ENCODE peak calls at places on chromosomes 2 and 18, in eight cellular contexts. One of them, this sample, is unnamed.

GRCh38 chr2:96506907-96507240 is 1.7 kb upstream of the NEURL3 start:
- DNase-seq in body of pancreas: no peak
- DNase-seq in heart left ventricle: no peak
- DNase-seq in MCF 10A: no peak
- DNase-seq in MM.1S: no peak
- DNase-seq in psoas muscle: peak
- DNase-seq in GM12865: no peak
- DNase-seq in B cell: peak
- DNase-seq in this sample: no peak

GRCh38 chr2:180707867-180708205 is 272.6 kb upstream of the UBE2E3 start:
- DNase-seq in GM12865: no peak
- DNase-seq in heart left ventricle: no peak
- DNase-seq in MCF 10A: peak
- DNase-seq in body of pancreas: peak
- DNase-seq in B cell: no peak
- DNase-seq in psoas muscle: no peak
- DNase-seq in MM.1S: no peak
- DNase-seq in this sample: no peak

GRCh38 chr18:2850816-2851215 is 4.0 kb downstream of the EMILIN2 start:
- DNase-seq in B cell: no peak
- DNase-seq in MCF 10A: no peak
- DNase-seq in heart left ventricle: no peak
- DNase-seq in psoas muscle: no peak
- DNase-seq in body of pancreas: no peak
- DNase-seq in GM12865: no peak
- DNase-seq in MM.1S: no peak
- DNase-seq in this sample: no peak

GRCh38 chr2:183037281-183037659 is 987 bp downstream of the NCKAP1 start:
- DNase-seq in heart left ventricle: no peak
- DNase-seq in body of pancreas: no peak
- DNase-seq in psoas muscle: no peak
- DNase-seq in MM.1S: no peak
- DNase-seq in B cell: no peak
- DNase-seq in GM12865: no peak
- DNase-seq in MCF 10A: peak
- DNase-seq in this sample: no peak

GRCh38 chr2:172813314-172813888 is 77.8 kb downstream of the RAPGEF4 start:
- DNase-seq in psoas muscle: no peak
- DNase-seq in MCF 10A: peak
- DNase-seq in MM.1S: no peak
- DNase-seq in heart left ventricle: no peak
- DNase-seq in body of pancreas: peak
- DNase-seq in GM12865: no peak
- DNase-seq in B cell: no peak
- DNase-seq in this sample: no peak

GRCh38 chr2:219058541-219059374 is 2.0 kb downstream of the IHH start:
- DNase-seq in MM.1S: no peak
- DNase-seq in heart left ventricle: peak
- DNase-seq in psoas muscle: peak
- DNase-seq in MCF 10A: no peak
- DNase-seq in GM12865: no peak
- DNase-seq in B cell: no peak
- DNase-seq in body of pancreas: peak
- DNase-seq in this sample: peak

GRCh38 chr18:40004246-40004645 is 1950.8 kb upstream of the PIK3C3 start:
- DNase-seq in MCF 10A: no peak
- DNase-seq in MM.1S: no peak
- DNase-seq in psoas muscle: no peak
- DNase-seq in B cell: no peak
- DNase-seq in body of pancreas: no peak
- DNase-seq in GM12865: no peak
- DNase-seq in heart left ventricle: no peak
- DNase-seq in this sample: no peak

GRCh38 chr18:59918320-59918755 is 18.5 kb downstream of the PMAIP1 start:
- DNase-seq in heart left ventricle: peak
- DNase-seq in MM.1S: no peak
- DNase-seq in B cell: peak
- DNase-seq in psoas muscle: peak
- DNase-seq in GM12865: peak
- DNase-seq in MCF 10A: peak
- DNase-seq in body of pancreas: no peak
- DNase-seq in this sample: no peak

GRCh38 chr18:55343396-55344073 is 244.5 kb downstream of the TCF4 start:
- DNase-seq in MM.1S: peak
- DNase-seq in GM12865: peak
- DNase-seq in heart left ventricle: no peak
- DNase-seq in psoas muscle: no peak
- DNase-seq in body of pancreas: no peak
- DNase-seq in B cell: no peak
- DNase-seq in MCF 10A: peak
- DNase-seq in this sample: no peak

GRCh38 chr2:160224507-160224906 is 24.4 kb upstream of the ITGB6 start:
- DNase-seq in MM.1S: no peak
- DNase-seq in body of pancreas: no peak
- DNase-seq in B cell: no peak
- DNase-seq in heart left ventricle: no peak
- DNase-seq in MCF 10A: no peak
- DNase-seq in GM12865: no peak
- DNase-seq in psoas muscle: no peak
- DNase-seq in this sample: no peak

GRCh38 chr18:43648002-43648401 is 370.7 kb upstream of the SYT4 start:
- DNase-seq in GM12865: no peak
- DNase-seq in psoas muscle: no peak
- DNase-seq in heart left ventricle: no peak
- DNase-seq in B cell: no peak
- DNase-seq in MM.1S: no peak
- DNase-seq in MCF 10A: no peak
- DNase-seq in body of pancreas: no peak
- DNase-seq in this sample: no peak

GRCh38 chr2:108968619-108969018 is 20.4 kb downstream of the EDAR start:
- DNase-seq in psoas muscle: no peak
- DNase-seq in MM.1S: no peak
- DNase-seq in heart left ventricle: no peak
- DNase-seq in GM12865: no peak
- DNase-seq in MCF 10A: peak
- DNase-seq in B cell: no peak
- DNase-seq in body of pancreas: peak
- DNase-seq in this sample: no peak

GRCh38 chr18:26656944-26657536 is 108.7 kb upstream of the KCTD1 start:
- DNase-seq in GM12865: peak
- DNase-seq in MCF 10A: peak
- DNase-seq in psoas muscle: peak
- DNase-seq in heart left ventricle: peak
- DNase-seq in body of pancreas: peak
- DNase-seq in B cell: no peak
- DNase-seq in MM.1S: peak
- DNase-seq in this sample: peak

GRCh38 chr18:14943486-14943885 is 195.5 kb downstream of the ANKRD30B start:
- DNase-seq in heart left ventricle: no peak
- DNase-seq in psoas muscle: no peak
- DNase-seq in B cell: no peak
- DNase-seq in MCF 10A: no peak
- DNase-seq in body of pancreas: no peak
- DNase-seq in MM.1S: no peak
- DNase-seq in GM12865: no peak
- DNase-seq in this sample: no peak

GRCh38 chr18:34809697-34810096 is 99.6 kb downstream of the DTNA start:
- DNase-seq in heart left ventricle: no peak
- DNase-seq in body of pancreas: peak
- DNase-seq in MM.1S: no peak
- DNase-seq in GM12865: peak
- DNase-seq in B cell: no peak
- DNase-seq in psoas muscle: peak
- DNase-seq in MCF 10A: peak
- DNase-seq in this sample: no peak
- TF ChIP-seq CTCF in heart left ventricle: peak
- TF ChIP-seq CTCF in body of pancreas: no peak
- TF ChIP-seq CTCF in MM.1S: peak
- TF ChIP-seq CTCF in GM12865: peak
- TF ChIP-seq CTCF in B cell: no peak
- TF ChIP-seq CTCF in psoas muscle: peak
- TF ChIP-seq CTCF in MCF 10A: peak
- TF ChIP-seq CTCF in this sample: peak

DNA sequence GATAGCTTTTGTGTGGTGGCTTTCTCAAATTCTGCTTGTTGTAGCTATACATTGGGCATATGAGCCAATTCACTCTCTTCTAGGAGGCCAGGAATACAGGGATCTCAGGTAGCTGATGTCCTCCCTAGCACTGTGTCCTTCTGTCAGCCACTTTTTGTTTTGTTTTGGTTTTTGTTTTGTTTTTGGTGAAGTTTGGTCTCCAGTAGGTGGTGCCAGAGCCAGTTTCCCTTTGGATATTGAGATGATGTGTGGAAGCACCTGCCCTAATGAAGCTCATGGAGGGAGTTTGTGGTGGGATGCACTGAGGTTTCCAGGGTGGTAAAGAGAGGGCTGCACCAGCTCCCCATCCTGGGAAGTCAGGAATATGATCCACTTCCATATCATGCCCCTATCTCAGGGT is 100.5 kb upstream of the VWC2L start:
- DNase-seq in MCF 10A: peak
- DNase-seq in GM12865: peak
- DNase-seq in MM.1S: peak
- DNase-seq in psoas muscle: no peak
- DNase-seq in heart left ventricle: no peak
- DNase-seq in body of pancreas: no peak
- DNase-seq in B cell: no peak
- DNase-seq in this sample: no peak
- TF ChIP-seq CTCF in MCF 10A: peak
- TF ChIP-seq CTCF in GM12865: peak
- TF ChIP-seq CTCF in MM.1S: peak
- TF ChIP-seq CTCF in psoas muscle: peak
- TF ChIP-seq CTCF in heart left ventricle: peak
- TF ChIP-seq CTCF in body of pancreas: no peak
- TF ChIP-seq CTCF in B cell: no peak
- TF ChIP-seq CTCF in this sample: peak

GRCh38 chr2:144307711-144308110 is 212.2 kb downstream of the ZEB2 start:
- DNase-seq in B cell: no peak
- DNase-seq in heart left ventricle: no peak
- DNase-seq in psoas muscle: no peak
- DNase-seq in body of pancreas: no peak
- DNase-seq in MCF 10A: no peak
- DNase-seq in MM.1S: no peak
- DNase-seq in GM12865: no peak
- DNase-seq in this sample: no peak
- TF ChIP-seq CTCF in B cell: no peak
- TF ChIP-seq CTCF in heart left ventricle: no peak
- TF ChIP-seq CTCF in psoas muscle: no peak
- TF ChIP-seq CTCF in body of pancreas: no peak
- TF ChIP-seq CTCF in MCF 10A: no peak
- TF ChIP-seq CTCF in MM.1S: no peak
- TF ChIP-seq CTCF in GM12865: no peak
- TF ChIP-seq CTCF in this sample: no peak

GRCh38 chr2:202545931-202546330 is 88.8 kb upstream of the FAM117B start:
- DNase-seq in heart left ventricle: no peak
- DNase-seq in body of pancreas: no peak
- DNase-seq in MM.1S: no peak
- DNase-seq in MCF 10A: no peak
- DNase-seq in B cell: no peak
- DNase-seq in psoas muscle: no peak
- DNase-seq in GM12865: no peak
- DNase-seq in this sample: no peak
- TF ChIP-seq CTCF in heart left ventricle: no peak
- TF ChIP-seq CTCF in body of pancreas: no peak
- TF ChIP-seq CTCF in MM.1S: no peak
- TF ChIP-seq CTCF in MCF 10A: no peak
- TF ChIP-seq CTCF in B cell: no peak
- TF ChIP-seq CTCF in psoas muscle: no peak
- TF ChIP-seq CTCF in GM12865: no peak
- TF ChIP-seq CTCF in this sample: no peak

DNA sequence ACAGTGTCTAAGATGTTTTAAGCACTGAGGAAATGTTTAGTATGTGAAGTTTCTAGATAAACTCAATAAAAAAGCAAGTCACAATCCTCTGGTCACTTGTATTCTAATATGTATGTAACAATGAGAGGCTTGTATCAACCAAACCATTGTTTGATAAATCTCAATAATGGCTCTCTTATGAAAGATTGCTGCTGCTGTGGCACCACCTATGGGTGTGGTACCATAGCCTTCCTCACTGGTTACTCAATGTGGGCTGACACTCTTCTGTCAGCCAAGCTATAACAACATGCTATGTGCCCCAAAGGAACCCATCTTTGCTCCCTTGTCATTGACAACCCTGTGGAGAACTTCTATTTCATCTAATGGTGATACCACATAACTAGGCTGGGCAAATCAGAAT is 12.6 kb upstream of the RAB1A start:
- DNase-seq in MCF 10A: peak
- DNase-seq in body of pancreas: no peak
- DNase-seq in heart left ventricle: no peak
- DNase-seq in GM12865: no peak
- DNase-seq in B cell: no peak
- DNase-seq in MM.1S: no peak
- DNase-seq in psoas muscle: no peak
- DNase-seq in this sample: no peak
- TF ChIP-seq CTCF in MCF 10A: peak
- TF ChIP-seq CTCF in body of pancreas: no peak
- TF ChIP-seq CTCF in heart left ventricle: peak
- TF ChIP-seq CTCF in GM12865: peak
- TF ChIP-seq CTCF in B cell: no peak
- TF ChIP-seq CTCF in MM.1S: no peak
- TF ChIP-seq CTCF in psoas muscle: no peak
- TF ChIP-seq CTCF in this sample: no peak